ENCODE peak calls at places on chromosomes 6 and 20, in four cellular contexts. H is epithelial cell of esophagus, B is IMR-90, E is fibroblast of villous mesenchyme. I is an unnamed sample.
A peak's percentile ranks its signal among the peaks of the same experiment; 100 is the strongest.

GRCh38 chr20:23654722-23655121 is 17.0 kb upstream of the CST3 start:
- DNase-seq in H (no peak), B (no peak), E (no peak), I (no peak)

GRCh38 chr20:44501448-44501847 is 20.4 kb downstream of the SERINC3 start:
- DNase-seq in H (peak; percentile 36), B (peak; percentile 91), E (peak; percentile 93), I (peak; percentile 55)

GRCh38 chr6:9563996-9564395 is 850.9 kb downstream of the TFAP2A start:
- DNase-seq in H (no peak), B (peak; percentile 15), E (peak; percentile 81), I (peak; percentile 29)

GRCh38 chr6:145241039-145241438 is 494.3 kb downstream of the EPM2A start:
- DNase-seq in H (peak; percentile 66), B (peak; percentile 88), E (peak; percentile 28), I (peak; percentile 77)

GRCh38 chr6:119628691-119629621 is 279.4 kb upstream of the MAN1A1 start:
- DNase-seq in H (no peak), B (no peak), E (no peak), I (peak; percentile 4)

GRCh38 chr6:161701051-161701450 is 427.2 kb upstream of the AGPAT4 start:
- DNase-seq in H (no peak), B (no peak), E (no peak), I (no peak)

GRCh38 chr6:160733045-160733646 is 31.1 kb downstream of the PLG start:
- DNase-seq in H (peak; percentile 72), B (peak; percentile 13), E (peak; percentile 51), I (peak; percentile 48)

GRCh38 chr6:251920-252319 is 40.4 kb upstream of the DUSP22 start:
- DNase-seq in H (peak; percentile 90), B (no peak), E (no peak), I (no peak)

GRCh38 chr20:667351-668034 is 8.1 kb downstream of the SCRT2 start:
- DNase-seq in H (peak; percentile 63), B (peak; percentile 34), E (peak; percentile 45), I (peak; percentile 51)

GRCh38 chr6:106128981-106129761 is 43.0 kb downstream of the PRDM1 start:
- DNase-seq in H (peak; percentile 83), B (peak; percentile 84), E (peak; percentile 92), I (peak; percentile 97)

GRCh38 chr20:14556206-14556605 is 218.8 kb upstream of the FLRT3 start:
- DNase-seq in H (no peak), B (no peak), E (no peak), I (peak; percentile 52)

GRCh38 chr6:96015321-96015790 is 418 bp upstream of the FUT9 start:
- DNase-seq in H (no peak), B (no peak), E (no peak), I (no peak)

GRCh38 chr6:150753404-150754184 is 111.9 kb upstream of the MTHFD1L start:
- DNase-seq in H (no peak), B (no peak), E (peak; percentile 31), I (no peak)

GRCh38 chr6:139282684-139283083 is 9.1 kb downstream of the TXLNB start:
- DNase-seq in H (no peak), B (peak; percentile 8), E (no peak), I (no peak)

GRCh38 chr20:38350879-38351775 is 4.8 kb downstream of the LBP start:
- DNase-seq in H (no peak), B (no peak), E (no peak), I (no peak)

GRCh38 chr6:90701146-90701781 is 114.4 kb upstream of the MAP3K7 start:
- DNase-seq in H (no peak), B (no peak), E (no peak), I (no peak)

GRCh38 chr6:151275121-151275520 is 35.4 kb downstream of the AKAP12 start:
- DNase-seq in H (no peak), B (no peak), E (no peak), I (no peak)

GRCh38 chr20:37123441-37123840 is 27.6 kb upstream of the RBL1 start:
- DNase-seq in H (no peak), B (no peak), E (no peak), I (no peak)

GRCh38 chr6:159646731-159647130 is 46.3 kb downstream of the SOD2 start:
- DNase-seq in H (peak; percentile 17), B (peak; percentile 55), E (no peak), I (peak; percentile 40)

GRCh38 chr6:14441371-14441781 is 323.8 kb downstream of the CD83 start:
- DNase-seq in H (no peak), B (peak; percentile 19), E (peak; percentile 18), I (peak; percentile 84)

GRCh38 chr6:88780714-88781389 is 182.6 kb downstream of the RNGTT start:
- DNase-seq in H (peak; percentile 72), B (peak; percentile 70), E (peak; percentile 74), I (peak; percentile 84)

GRCh38 chr6:122620902-122621301 is 10.7 kb downstream of the PKIB start:
- DNase-seq in H (peak; percentile 58), B (peak; percentile 23), E (peak; percentile 59), I (no peak)

GRCh38 chr6:82066196-82066595 is 181.3 kb downstream of the IBTK start:
- DNase-seq in H (no peak), B (no peak), E (no peak), I (no peak)

GRCh38 chr6:68279793-68280557 is 355.1 kb upstream of the ADGRB3 start:
- DNase-seq in H (peak; percentile 2), B (no peak), E (no peak), I (peak; percentile 26)

GRCh38 chr20:11031300-11031699 is 357.5 kb upstream of the JAG1 start:
- DNase-seq in H (no peak), B (no peak), E (no peak), I (no peak)

GRCh38 chr20:40892642-40893041 is 136.0 kb upstream of the TOP1 start:
- DNase-seq in H (no peak), B (no peak), E (no peak), I (no peak)

GRCh38 chr6:52514514-52514913 is 62.3 kb downstream of the TRAM2 start:
- DNase-seq in H (peak; percentile 89), B (peak; percentile 81), E (peak; percentile 98), I (peak; percentile 80)

GRCh38 chr6:108115598-108116058 is 41.1 kb upstream of the OSTM1 start:
- DNase-seq in H (peak; percentile 47), B (peak; percentile 11), E (peak; percentile 30), I (peak; percentile 37)

GRCh38 chr20:44176833-44177533 is 10.0 kb downstream of the JPH2 start:
- DNase-seq in H (peak; percentile 56), B (no peak), E (no peak), I (no peak)

GRCh38 chr6:142306736-142307135 is 4.9 kb downstream of the ADGRG6 start:
- DNase-seq in H (no peak), B (no peak), E (no peak), I (no peak)

GRCh38 chr6:48777411-48777810 is 666.4 kb upstream of the PTCHD4 start:
- DNase-seq in H (peak; percentile 87), B (no peak), E (no peak), I (no peak)

GRCh38 chr6:48774276-48774675 is 663.3 kb upstream of the PTCHD4 start:
- DNase-seq in H (no peak), B (no peak), E (no peak), I (no peak)

DNA sequence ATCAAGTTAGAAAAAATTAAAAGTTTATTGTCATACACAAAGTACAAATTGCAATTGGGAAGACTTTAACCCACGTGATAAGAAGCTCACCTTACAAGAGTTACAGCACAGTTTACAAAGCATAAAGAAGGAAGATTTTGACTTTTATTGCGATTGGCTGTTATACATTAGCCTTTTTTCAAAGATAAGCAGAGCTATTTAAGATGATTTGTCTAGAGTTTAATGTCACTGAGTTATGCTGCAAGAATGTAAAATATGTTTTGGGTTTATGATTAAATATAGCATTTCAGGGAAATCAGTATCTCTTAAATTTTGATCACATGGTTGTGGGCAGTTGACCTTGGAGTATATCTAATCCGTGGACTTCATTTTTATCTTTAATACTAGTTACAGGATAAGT is 664.2 kb upstream of the PTCHD4 start:
- DNase-seq in H (no peak), B (peak; percentile 36), E (peak; percentile 80), I (peak; percentile 83)
- TF ChIP-seq CTCF in H (no peak), B (no peak), E (no peak), I (no peak)

GRCh38 chr20:30910937-30911725 is 346.3 kb upstream of the DEFB115 start:
- DNase-seq in H (no peak), B (no peak), E (no peak), I (no peak)

GRCh38 chr20:30912006-30912660 is 345.3 kb upstream of the DEFB115 start:
- DNase-seq in H (no peak), B (no peak), E (no peak), I (no peak)
- H3K4me3 ChIP-seq in H (no peak overlapping the region), B (peak overlapping the region; percentile 10), E (no peak overlapping the region), I (no peak overlapping the region)

DNA sequence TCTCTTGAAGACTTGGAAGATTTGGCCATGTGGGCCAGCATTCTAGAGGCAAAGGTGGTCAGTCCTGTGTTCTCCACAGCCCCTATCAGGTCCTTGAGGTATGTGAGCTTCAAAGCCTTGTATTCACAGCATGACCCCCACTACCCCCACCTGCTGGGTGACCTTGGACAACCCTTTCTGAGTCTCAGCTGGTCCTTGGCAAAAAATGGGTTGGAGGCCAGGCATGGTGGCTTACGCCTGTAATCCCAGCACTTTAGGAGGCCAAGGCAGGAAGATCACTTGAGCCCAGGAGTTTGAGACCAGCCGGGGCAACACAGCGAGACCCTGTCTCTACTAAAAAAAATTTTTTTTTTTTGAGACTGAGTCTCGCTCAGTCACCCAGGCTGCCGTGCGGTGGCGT is 42.6 kb downstream of the UBE2V1 start:
- DNase-seq in H (no peak), B (no peak), E (no peak), I (no peak)
- TF ChIP-seq CTCF in H (no peak), B (no peak), E (peak; percentile 9), I (no peak)

GRCh38 chr20:31719644-31720485 is 2.8 kb downstream of the BCL2L1 start:
- DNase-seq in H (no peak), B (no peak), E (no peak), I (peak; percentile 59)
- H3K4me3 ChIP-seq in H (peak overlapping the region; percentile 88), B (peak overlapping the region; percentile 75), E (peak overlapping the region; percentile 92), I (peak overlapping the region; percentile 72)